ENCODE peak calls at places on chromosome 12, in five cellular contexts. One of them, this sample, is unnamed.

GRCh38 chr12:77324763-77325468 is 259.5 kb upstream of the E2F7 start:
- DNase-seq in IMR-90: peak
- DNase-seq in H1: peak
- DNase-seq in mesendoderm: peak
- DNase-seq in H9: peak
- DNase-seq in this sample: peak

GRCh38 chr12:82862876-82863649 is 176.4 kb downstream of the TMTC2 start:
- DNase-seq in H9: no peak
- DNase-seq in mesendoderm: no peak
- DNase-seq in IMR-90: no peak
- DNase-seq in H1: no peak
- DNase-seq in this sample: no peak

GRCh38 chr12:120708646-120709045 is 1.6 kb upstream of the UNC119B start:
- DNase-seq in mesendoderm: no peak
- DNase-seq in H9: no peak
- DNase-seq in H1: no peak
- DNase-seq in IMR-90: no peak
- DNase-seq in this sample: no peak

GRCh38 chr12:99455350-99456037 is 192.1 kb upstream of the GARIN6 start:
- DNase-seq in mesendoderm: peak
- DNase-seq in H1: peak
- DNase-seq in IMR-90: no peak
- DNase-seq in H9: peak
- DNase-seq in this sample: no peak

GRCh38 chr12:88057994-88058718 is 29.0 kb upstream of the C12orf50 start:
- DNase-seq in H9: no peak
- DNase-seq in H1: no peak
- DNase-seq in IMR-90: peak
- DNase-seq in mesendoderm: no peak
- DNase-seq in this sample: no peak

GRCh38 chr12:22318122-22318737 is 16.3 kb downstream of the ST8SIA1 start:
- DNase-seq in mesendoderm: no peak
- DNase-seq in H1: no peak
- DNase-seq in H9: no peak
- DNase-seq in IMR-90: peak
- DNase-seq in this sample: no peak

GRCh38 chr12:101552277-101552676 is 42.5 kb upstream of the MYBPC1 start:
- DNase-seq in H9: no peak
- DNase-seq in mesendoderm: peak
- DNase-seq in H1: no peak
- DNase-seq in IMR-90: peak
- DNase-seq in this sample: no peak

GRCh38 chr12:90211017-90211416 is 502.4 kb upstream of the ATP2B1 start:
- DNase-seq in H9: no peak
- DNase-seq in IMR-90: peak
- DNase-seq in mesendoderm: no peak
- DNase-seq in H1: no peak
- DNase-seq in this sample: no peak

GRCh38 chr12:121789800-121790748 is 3.4 kb downstream of the RHOF start:
- DNase-seq in H1: no peak
- DNase-seq in H9: no peak
- DNase-seq in mesendoderm: peak
- DNase-seq in IMR-90: peak
- DNase-seq in this sample: no peak

GRCh38 chr12:85007836-85008235 is 28.2 kb downstream of the TSPAN19 start:
- DNase-seq in H9: no peak
- DNase-seq in mesendoderm: no peak
- DNase-seq in IMR-90: peak
- DNase-seq in H1: no peak
- DNase-seq in this sample: no peak

GRCh38 chr12:269216-269615 is 6.6 kb upstream of the SLC6A13 start:
- DNase-seq in mesendoderm: no peak
- DNase-seq in H1: no peak
- DNase-seq in H9: no peak
- DNase-seq in IMR-90: peak
- DNase-seq in this sample: no peak

GRCh38 chr12:41213648-41214047 is 25.5 kb downstream of the PDZRN4 start:
- DNase-seq in mesendoderm: no peak
- DNase-seq in H1: no peak
- DNase-seq in H9: no peak
- DNase-seq in IMR-90: no peak
- DNase-seq in this sample: no peak

GRCh38 chr12:107225626-107226025 is 132.3 kb upstream of the CRY1 start:
- DNase-seq in H9: peak
- DNase-seq in H1: peak
- DNase-seq in IMR-90: peak
- DNase-seq in mesendoderm: peak
- DNase-seq in this sample: no peak

GRCh38 chr12:125403145-125403789 is 338.0 kb downstream of the AACS start:
- DNase-seq in H9: peak
- DNase-seq in H1: peak
- DNase-seq in mesendoderm: peak
- DNase-seq in IMR-90: peak
- DNase-seq in this sample: peak

GRCh38 chr12:19220205-19220604 is 90.7 kb downstream of the PLEKHA5 start:
- DNase-seq in mesendoderm: no peak
- DNase-seq in H1: no peak
- DNase-seq in IMR-90: peak
- DNase-seq in H9: no peak
- DNase-seq in this sample: no peak

GRCh38 chr12:77007476-77007875 is 57.9 kb downstream of the E2F7 start:
- DNase-seq in H1: no peak
- DNase-seq in mesendoderm: no peak
- DNase-seq in IMR-90: no peak
- DNase-seq in H9: no peak
- DNase-seq in this sample: no peak

GRCh38 chr12:27779416-27779815 is 617 bp upstream of the KLHL42 start:
- DNase-seq in mesendoderm: peak
- DNase-seq in IMR-90: no peak
- DNase-seq in H1: no peak
- DNase-seq in H9: peak
- DNase-seq in this sample: no peak

DNA sequence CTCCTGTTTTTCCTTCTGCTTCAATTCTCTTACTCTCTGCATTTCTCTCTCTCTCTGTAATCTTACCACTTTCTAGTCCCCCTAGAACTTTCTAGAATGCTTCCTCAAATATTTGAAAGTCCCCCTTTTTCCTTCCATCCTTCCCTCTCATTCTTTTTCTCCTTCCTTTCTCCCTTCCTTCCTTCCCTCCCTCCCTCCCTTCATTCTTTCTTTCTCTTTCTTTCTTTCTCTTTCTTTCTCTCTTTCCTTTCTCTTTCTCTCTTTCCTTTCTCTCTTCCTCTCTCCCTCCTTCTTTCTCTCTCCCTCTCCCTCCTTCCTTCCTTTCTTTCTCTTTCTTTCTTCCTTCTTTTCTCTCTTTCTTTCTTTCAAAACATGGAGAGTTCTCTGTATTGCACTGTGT is 201.4 kb upstream of the IGF1 start:
- DNase-seq in H1: no peak
- DNase-seq in IMR-90: no peak
- DNase-seq in mesendoderm: no peak
- DNase-seq in H9: no peak
- DNase-seq in this sample: no peak
- H3K23ac ChIP-seq in H1: no peak
- H3K23ac ChIP-seq in IMR-90: no peak
- H3K23ac ChIP-seq in mesendoderm: no peak
- H3K23ac ChIP-seq in H9: no peak
- H3K23ac ChIP-seq in this sample: no peak

GRCh38 chr12:133010657-133011297 is 24.6 kb downstream of the ZNF26 start:
- DNase-seq in IMR-90: no peak
- DNase-seq in mesendoderm: peak
- DNase-seq in H1: no peak
- DNase-seq in H9: no peak
- DNase-seq in this sample: no peak
- H3K27ac ChIP-seq in IMR-90: no peak
- H3K27ac ChIP-seq in mesendoderm: no peak
- H3K27ac ChIP-seq in H1: no peak
- H3K27ac ChIP-seq in H9: no peak
- H3K27ac ChIP-seq in this sample: no peak

DNA sequence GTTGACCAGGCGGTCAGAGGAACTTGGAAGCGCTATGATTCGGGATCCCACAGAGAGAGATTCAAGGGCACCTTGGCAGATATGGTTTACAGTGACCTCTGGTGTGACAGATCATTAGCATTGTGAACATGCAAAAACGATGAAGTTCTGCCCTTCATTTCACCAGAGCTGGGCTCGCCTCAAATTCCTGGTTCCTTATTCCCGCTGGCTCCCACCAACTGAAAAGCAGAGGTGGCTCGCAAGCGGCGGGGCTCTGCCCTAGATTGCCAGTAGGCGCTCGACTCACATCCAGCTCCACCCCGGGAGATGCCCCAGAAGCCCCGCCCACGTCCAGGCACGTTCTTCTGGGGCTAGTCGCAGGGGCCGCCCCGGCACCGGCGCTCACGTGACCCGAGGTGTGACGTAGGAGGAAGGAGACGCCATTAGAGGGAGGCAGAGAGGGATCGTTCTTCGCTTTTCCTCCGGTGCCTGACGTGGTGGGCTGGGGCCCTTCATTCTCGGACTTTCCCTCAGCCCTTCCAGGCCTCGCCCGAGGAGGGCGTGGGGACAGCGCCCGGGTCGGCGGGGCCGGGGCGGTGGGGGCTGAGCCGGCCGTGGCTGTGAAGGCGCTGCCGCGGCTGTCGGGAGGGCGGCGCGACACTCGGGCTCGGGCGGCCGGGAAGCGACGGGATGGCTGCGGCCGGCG is at the start of gene RAB21:
- DNase-seq in H1: peak
- DNase-seq in mesendoderm: peak
- DNase-seq in H9: peak
- DNase-seq in IMR-90: peak
- DNase-seq in this sample: peak
- H3K23ac ChIP-seq in H1: no peak
- H3K23ac ChIP-seq in mesendoderm: no peak
- H3K23ac ChIP-seq in H9: no peak
- H3K23ac ChIP-seq in IMR-90: peak
- H3K23ac ChIP-seq in this sample: peak

GRCh38 chr12:57000393-57000792 is 6.0 kb downstream of the ZBTB39 start:
- DNase-seq in H9: no peak
- DNase-seq in mesendoderm: no peak
- DNase-seq in IMR-90: peak
- DNase-seq in H1: no peak
- DNase-seq in this sample: no peak

GRCh38 chr12:56996793-56997545 is 9.4 kb downstream of the ZBTB39 start:
- DNase-seq in H1: no peak
- DNase-seq in IMR-90: no peak
- DNase-seq in mesendoderm: no peak
- DNase-seq in H9: no peak
- DNase-seq in this sample: no peak

GRCh38 chr12:56998981-56999380 is 7.4 kb downstream of the ZBTB39 start:
- DNase-seq in IMR-90: no peak
- DNase-seq in H9: no peak
- DNase-seq in mesendoderm: no peak
- DNase-seq in H1: no peak
- DNase-seq in this sample: no peak

GRCh38 chr12:56999456-56999855 is 6.9 kb downstream of the ZBTB39 start:
- DNase-seq in IMR-90: no peak
- DNase-seq in mesendoderm: no peak
- DNase-seq in H1: no peak
- DNase-seq in H9: peak
- DNase-seq in this sample: no peak

GRCh38 chr12:56998316-56998715 is 8.0 kb downstream of the ZBTB39 start:
- DNase-seq in mesendoderm: no peak
- DNase-seq in IMR-90: no peak
- DNase-seq in H1: no peak
- DNase-seq in H9: no peak
- DNase-seq in this sample: no peak
- H3K27ac ChIP-seq in mesendoderm: no peak
- H3K27ac ChIP-seq in IMR-90: no peak
- H3K27ac ChIP-seq in H1: no peak
- H3K27ac ChIP-seq in H9: no peak
- H3K27ac ChIP-seq in this sample: no peak

GRCh38 chr12:116382456-116382902 is 105.0 kb upstream of the MED13L start:
- DNase-seq in H1: no peak
- DNase-seq in IMR-90: peak
- DNase-seq in mesendoderm: peak
- DNase-seq in H9: no peak
- DNase-seq in this sample: no peak
- H3K23ac ChIP-seq in H1: no peak
- H3K23ac ChIP-seq in IMR-90: peak
- H3K23ac ChIP-seq in mesendoderm: peak
- H3K23ac ChIP-seq in H9: no peak
- H3K23ac ChIP-seq in this sample: no peak

GRCh38 chr12:68359669-68360068 is 27.5 kb upstream of the MDM1 start:
- DNase-seq in H9: no peak
- DNase-seq in H1: no peak
- DNase-seq in IMR-90: no peak
- DNase-seq in mesendoderm: no peak
- DNase-seq in this sample: no peak
- H3K27ac ChIP-seq in H9: no peak
- H3K27ac ChIP-seq in H1: no peak
- H3K27ac ChIP-seq in IMR-90: no peak
- H3K27ac ChIP-seq in mesendoderm: no peak
- H3K27ac ChIP-seq in this sample: no peak

GRCh38 chr12:53786411-53786810 is 34.6 kb upstream of the CISTR start:
- DNase-seq in mesendoderm: no peak
- DNase-seq in IMR-90: no peak
- DNase-seq in H1: no peak
- DNase-seq in H9: no peak
- DNase-seq in this sample: no peak
- H3K23ac ChIP-seq in mesendoderm: no peak
- H3K23ac ChIP-seq in IMR-90: no peak
- H3K23ac ChIP-seq in H1: no peak
- H3K23ac ChIP-seq in H9: no peak
- H3K23ac ChIP-seq in this sample: no peak

GRCh38 chr12:6333029-6333428 is 8.8 kb downstream of the TNFRSF1A start:
- DNase-seq in IMR-90: no peak
- DNase-seq in mesendoderm: no peak
- DNase-seq in H1: no peak
- DNase-seq in H9: no peak
- DNase-seq in this sample: no peak
- H3K27ac ChIP-seq in IMR-90: peak
- H3K27ac ChIP-seq in mesendoderm: no peak
- H3K27ac ChIP-seq in H1: no peak
- H3K27ac ChIP-seq in H9: no peak
- H3K27ac ChIP-seq in this sample: no peak

GRCh38 chr12:64968989-64969819 is 144.8 kb downstream of the TBC1D30 start:
- DNase-seq in IMR-90: no peak
- DNase-seq in H9: no peak
- DNase-seq in mesendoderm: peak
- DNase-seq in H1: no peak
- DNase-seq in this sample: no peak

DNA sequence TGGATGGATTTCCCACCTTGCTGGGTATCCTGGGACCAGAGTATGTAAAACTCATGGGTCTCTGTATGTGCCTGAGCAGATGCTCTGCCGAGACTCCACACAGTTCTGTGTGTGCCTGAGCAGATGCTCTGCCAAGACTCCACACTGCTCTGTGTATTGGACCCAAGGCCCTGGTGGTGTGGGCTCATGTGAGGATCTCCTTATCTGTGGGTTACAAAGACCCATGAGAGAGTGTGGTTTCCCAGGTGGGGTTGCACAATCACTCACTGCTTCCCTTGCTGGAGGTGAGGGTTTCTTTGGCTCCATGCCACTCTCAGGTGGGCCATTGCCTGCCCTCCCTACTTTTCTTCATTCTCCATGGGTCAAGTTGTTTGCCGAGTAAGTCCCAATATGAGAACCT is 141.5 kb downstream of the TBC1D30 start:
- DNase-seq in H9: no peak
- DNase-seq in mesendoderm: no peak
- DNase-seq in H1: no peak
- DNase-seq in IMR-90: no peak
- DNase-seq in this sample: no peak
- H3K23ac ChIP-seq in H9: no peak
- H3K23ac ChIP-seq in mesendoderm: no peak
- H3K23ac ChIP-seq in H1: no peak
- H3K23ac ChIP-seq in IMR-90: no peak
- H3K23ac ChIP-seq in this sample: peak

This sample was measured in neuronal stem cell.